ENCODE peak calls at places on chromosomes 16 and 17, in ten cellular contexts. E is lower leg skin; X is CD4-positive, alpha-beta T cell; F is omental fat pad; S is mammary epithelial cell; R is fibroblast of lung; C is RWPE1; Z is neural progenitor cell; T is CD8-positive, alpha-beta T cell; W is heart left ventricle. Y is an unnamed sample.

GRCh38 chr16:68383858-68384257 is 64.5 kb downstream of the SMPD3 start:
- DNase-seq in E (no peak), X (no peak), F (no peak), S (no peak), R (no peak), C (no peak), Z (no peak), T (no peak), W (no peak), Y (no peak)

GRCh38 chr16:8194795-8195194 is 395.5 kb downstream of the TMEM114 start:
- DNase-seq in E (no peak), X (no peak), F (no peak), S (no peak), R (no peak), C (no peak), Z (peak), T (no peak), W (no peak), Y (no peak)

GRCh38 chr16:85800321-85800669 is 800 bp downstream of the COX4I1 start:
- DNase-seq in E (no peak), X (peak), F (no peak), S (no peak), R (no peak), C (no peak), Z (peak), T (peak), W (no peak), Y (no peak)

GRCh38 chr17:5120036-5120435 is 4.2 kb downstream of the USP6 start:
- DNase-seq in E (no peak), X (no peak), F (no peak), S (no peak), R (no peak), C (no peak), Z (no peak), T (no peak), W (peak), Y (no peak)

GRCh38 chr16:66270333-66270927 is 96.1 kb upstream of the CDH5 start:
- DNase-seq in E (no peak), X (peak), F (peak), S (peak), R (peak), C (peak), Z (peak), T (peak), W (peak), Y (no peak)

GRCh38 chr17:78539771-78540170 is 37.4 kb downstream of the DNAH17 start:
- DNase-seq in E (no peak), X (no peak), F (no peak), S (no peak), R (no peak), C (no peak), Z (no peak), T (no peak), W (no peak), Y (no peak)

GRCh38 chr17:82023447-82024241 is 539 bp downstream of the LRRC45 start:
- DNase-seq in E (no peak), X (no peak), F (no peak), S (peak), R (peak), C (no peak), Z (no peak), T (no peak), W (no peak), Y (no peak)

GRCh38 chr16:84438971-84439696 is 65.3 kb downstream of the MEAK7 start:
- DNase-seq in E (no peak), X (no peak), F (no peak), S (no peak), R (no peak), C (no peak), Z (peak), T (no peak), W (no peak), Y (no peak)

GRCh38 chr17:49836111-49837030 is 11.5 kb downstream of the TAC4 start:
- DNase-seq in E (no peak), X (no peak), F (no peak), S (no peak), R (peak), C (no peak), Z (no peak), T (no peak), W (no peak), Y (peak)

GRCh38 chr16:56198044-56198754 is 6.9 kb downstream of the GNAO1 start:
- DNase-seq in E (no peak), X (no peak), F (no peak), S (no peak), R (no peak), C (no peak), Z (no peak), T (no peak), W (no peak), Y (no peak)

GRCh38 chr17:75908201-75908600 is 3.5 kb upstream of the MRPL38 start:
- DNase-seq in E (peak), X (no peak), F (no peak), S (no peak), R (peak), C (no peak), Z (no peak), T (no peak), W (peak), Y (no peak)

GRCh38 chr16:78478267-78478821 is 378.9 kb downstream of the WWOX start:
- DNase-seq in E (no peak), X (peak), F (no peak), S (no peak), R (no peak), C (no peak), Z (peak), T (no peak), W (peak), Y (no peak)
- TF ChIP-seq CTCF in E (no peak), X (peak), F (no peak), S (no peak), R (peak), C (no peak), Z (peak), T (no peak), W (no peak), Y (no peak)

DNA sequence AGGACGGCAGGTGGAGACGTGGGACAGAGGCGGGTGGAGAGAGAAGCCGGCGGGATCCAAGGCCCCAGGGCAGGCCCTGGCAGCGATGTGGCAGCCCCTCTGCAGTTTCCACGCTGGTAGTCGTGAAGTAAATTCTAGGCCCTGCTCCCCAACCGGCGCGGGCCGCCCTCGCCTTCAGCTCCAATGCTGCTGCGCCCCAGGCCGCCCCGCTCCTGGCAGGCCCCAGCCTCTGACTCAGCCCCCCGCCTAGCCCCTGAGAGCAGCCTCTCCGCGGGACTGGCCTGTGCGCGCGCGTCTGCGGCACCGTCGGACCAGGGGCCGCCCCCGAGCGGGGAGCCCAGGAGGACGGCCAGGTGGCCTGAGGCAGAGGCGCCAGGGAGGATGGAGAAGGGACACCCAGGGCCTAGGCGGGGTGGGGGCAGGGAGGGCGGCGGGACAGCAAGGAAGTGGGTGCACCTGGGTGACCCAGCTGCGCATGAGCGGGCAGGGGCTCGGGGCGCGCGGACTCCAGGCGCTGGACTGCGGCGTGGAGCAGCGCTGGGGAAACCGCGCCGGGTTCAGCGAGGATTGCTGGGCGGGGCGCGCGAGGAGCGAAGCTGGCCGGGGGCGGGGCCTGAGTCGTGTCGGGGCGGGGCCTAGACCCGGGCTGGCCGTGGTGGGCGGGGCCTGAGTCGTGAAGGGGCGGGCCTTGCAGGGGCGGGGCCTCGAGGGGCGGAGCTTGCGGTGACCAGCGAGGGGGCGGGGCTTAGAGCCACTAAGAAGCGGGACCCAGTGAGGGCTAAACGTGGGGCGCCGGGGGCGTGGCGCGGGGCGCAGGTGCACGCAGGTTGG is 29.6 kb downstream of the ZNF778 start:
- DNase-seq in E (peak), X (peak), F (peak), S (peak), R (peak), C (peak), Z (peak), T (peak), W (peak), Y (no peak)
- TF ChIP-seq CTCF in E (no peak), X (no peak), F (no peak), S (no peak), R (no peak), C (no peak), Z (no peak), T (no peak), W (no peak), Y (no peak)

DNA sequence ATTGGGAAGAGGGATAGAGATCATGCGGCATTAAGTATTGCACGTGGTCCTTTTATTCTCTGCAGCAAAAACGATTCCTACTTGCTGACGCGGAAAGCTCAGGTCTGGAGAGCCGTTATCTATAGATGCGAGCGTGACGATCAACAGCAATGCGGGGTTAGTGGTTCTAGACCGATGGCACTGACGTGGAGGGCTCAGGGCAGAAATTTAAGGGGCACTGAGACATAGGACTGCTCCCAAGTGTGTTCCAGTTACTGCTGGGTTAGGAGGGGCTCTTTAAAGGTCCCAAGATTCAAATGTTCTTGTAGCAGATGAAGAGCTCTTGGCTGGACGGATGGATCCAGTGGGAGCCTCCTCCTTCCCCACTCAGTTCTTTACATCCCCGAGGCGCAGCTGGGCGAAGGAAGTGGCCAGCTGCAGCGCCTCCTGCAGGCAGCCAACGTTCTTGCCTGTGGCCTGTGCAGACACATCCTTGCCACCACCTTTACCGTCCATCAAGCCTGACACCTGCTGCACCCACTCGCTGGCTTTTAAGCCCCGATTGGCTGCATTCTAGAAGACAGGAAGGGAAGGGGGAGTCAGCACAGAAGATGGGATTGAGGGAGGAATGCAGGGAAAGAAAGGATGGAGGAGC is 732 bp upstream of the EXOSC6 start:
- DNase-seq in E (no peak), X (no peak), F (no peak), S (no peak), R (no peak), C (no peak), Z (peak), T (no peak), W (no peak), Y (no peak)
- TF ChIP-seq CTCF in E (no peak), X (no peak), F (no peak), S (peak), R (peak), C (no peak), Z (peak), T (no peak), W (no peak), Y (peak)

GRCh38 chr17:7250655-7251329 is 742 bp downstream of the CTDNEP1 start:
- DNase-seq in E (no peak), X (no peak), F (no peak), S (no peak), R (no peak), C (no peak), Z (peak), T (peak), W (no peak), Y (no peak)

GRCh38 chr17:7253082-7253481 is 1.1 kb downstream of the ELP5 start:
- DNase-seq in E (no peak), X (no peak), F (no peak), S (no peak), R (no peak), C (no peak), Z (no peak), T (no peak), W (no peak), Y (no peak)

GRCh38 chr17:7254511-7254910 is 2.5 kb downstream of the ELP5 start:
- DNase-seq in E (no peak), X (no peak), F (no peak), S (no peak), R (no peak), C (no peak), Z (no peak), T (no peak), W (no peak), Y (no peak)

GRCh38 chr17:7251330-7252175 is at the start of gene CTDNEP1:
- DNase-seq in E (peak), X (peak), F (peak), S (peak), R (peak), C (peak), Z (peak), T (peak), W (peak), Y (peak)

GRCh38 chr17:7252176-7253043 is at the start of gene ELP5:
- DNase-seq in E (peak), X (peak), F (peak), S (peak), R (peak), C (peak), Z (peak), T (peak), W (peak), Y (peak)
- TF ChIP-seq CTCF in E (no peak), X (peak), F (no peak), S (no peak), R (no peak), C (peak), Z (peak), T (no peak), W (peak), Y (peak)

GRCh38 chr16:13935408-13935807 is 15.5 kb downstream of the ERCC4 start:
- DNase-seq in E (no peak), X (no peak), F (no peak), S (no peak), R (no peak), C (no peak), Z (peak), T (no peak), W (no peak), Y (no peak)
- TF ChIP-seq CTCF in E (no peak), X (peak), F (no peak), S (peak), R (peak), C (peak), Z (peak), T (peak), W (peak), Y (peak)